ENCODE peak calls at places on chromosomes 6 and 20, in four cellular contexts. C is activated CD8-positive, alpha-beta T cell treated with anti-CD3 and anti-CD28 coated beads for 36 hours; M is iris pigment epithelial cell; U is GM03348. X is an unnamed sample.

GRCh38 chr20:38321959-38322598 is 18.1 kb downstream of the BPI start:
- DNase-seq in C (peak), M (peak), U (peak), X (peak)

GRCh38 chr20:60100780-60101179 is 142.6 kb downstream of the CDH26 start:
- DNase-seq in C (peak), M (no peak), U (no peak), X (no peak)

GRCh38 chr6:52724041-52724405 is 39.3 kb downstream of the GSTA2 start:
- DNase-seq in C (no peak), M (peak), U (peak), X (peak)

GRCh38 chr6:28944412-28945006 is 20.7 kb upstream of the TRIM27 start:
- DNase-seq in C (peak), M (peak), U (peak), X (peak)

GRCh38 chr20:4427936-4428581 is 293.6 kb upstream of the PRND start:
- DNase-seq in C (no peak), M (peak), U (no peak), X (no peak)

GRCh38 chr20:60481051-60481741 is 523.0 kb downstream of the CDH26 start:
- DNase-seq in C (no peak), M (no peak), U (peak), X (no peak)

GRCh38 chr6:43181942-43182860 is at the start of gene CUL9:
- DNase-seq in C (peak), M (peak), U (peak), X (peak)

GRCh38 chr6:137223370-137224131 is 4.4 kb upstream of the IFNGR1 start:
- DNase-seq in C (peak), M (peak), U (no peak), X (no peak)

GRCh38 chr6:151402228-151402627 is 10.9 kb upstream of the ZBTB2 start:
- DNase-seq in C (no peak), M (no peak), U (no peak), X (no peak)

GRCh38 chr6:19245656-19246055 is 591.5 kb upstream of the ID4 start:
- DNase-seq in C (no peak), M (no peak), U (no peak), X (no peak)

GRCh38 chr20:4794846-4795245 is 73.1 kb downstream of the PRND start:
- DNase-seq in C (no peak), M (no peak), U (peak), X (no peak)

GRCh38 chr6:95364016-95364604 is 213.2 kb upstream of the MANEA start:
- DNase-seq in C (no peak), M (peak), U (peak), X (peak)

GRCh38 chr20:62900692-62901584 is 25.4 kb downstream of the DIDO1 start:
- DNase-seq in C (peak), M (no peak), U (no peak), X (no peak)

GRCh38 chr20:57664476-57664875 is 44.2 kb upstream of the ZBP1 start:
- DNase-seq in C (no peak), M (no peak), U (no peak), X (no peak)

GRCh38 chr20:474581-474980 is 12.2 kb upstream of the TBC1D20 start:
- DNase-seq in C (no peak), M (peak), U (no peak), X (no peak)

GRCh38 chr6:161018165-161018564 is 26.6 kb downstream of the MAP3K4 start:
- DNase-seq in C (no peak), M (no peak), U (no peak), X (no peak)

GRCh38 chr20:17856024-17856564 is 112.5 kb downstream of the SNX5 start:
- DNase-seq in C (peak), M (no peak), U (no peak), X (peak)

GRCh38 chr6:151620179-151620578 is 126.4 kb downstream of the CCDC170 start:
- DNase-seq in C (no peak), M (no peak), U (no peak), X (no peak)

GRCh38 chr6:149015877-149016525 is 269.2 kb downstream of the UST start:
- DNase-seq in C (no peak), M (no peak), U (no peak), X (no peak)

GRCh38 chr6:153790881-153791473 is 248.1 kb upstream of the OPRM1 start:
- DNase-seq in C (peak), M (peak), U (no peak), X (peak)

GRCh38 chr20:63409066-63409833 is 48.1 kb upstream of the CHRNA4 start:
- DNase-seq in C (no peak), M (no peak), U (no peak), X (no peak)

GRCh38 chr6:101851911-101852310 is 458.4 kb downstream of the GRIK2 start:
- DNase-seq in C (no peak), M (peak), U (no peak), X (no peak)

GRCh38 chr6:143539723-143540122 is 28.2 kb upstream of the FUCA2 start:
- DNase-seq in C (no peak), M (no peak), U (no peak), X (no peak)

GRCh38 chr20:25145131-25145530 is 50.4 kb upstream of the ENTPD6 start:
- DNase-seq in C (no peak), M (no peak), U (no peak), X (no peak)

GRCh38 chr6:168851460-168852103 is 402.1 kb downstream of the THBS2 start:
- DNase-seq in C (no peak), M (peak), U (peak), X (peak)

GRCh38 chr20:41609476-41609875 is 8.7 kb downstream of the CHD6 start:
- DNase-seq in C (no peak), M (no peak), U (no peak), X (no peak)

X was measured in fibroblast of villous mesenchyme.